ENCODE peak calls at places on chromosomes 4 and X, in six cellular contexts. Q, R, N, J, M and A are unnamed samples.

GRCh38 chr4:10097906-10098769 is 18.5 kb downstream of the WDR1 start:
- DNase-seq in Q (no peak), R (no peak), N (no peak), J (no peak), M (no peak), A (no peak)

GRCh38 chrX:68826113-68826980 is 2.5 kb upstream of the EFNB1 start:
- DNase-seq in Q (no peak), R (peak; percentile 0), N (no peak), J (no peak), M (no peak), A (no peak)

GRCh38 chr4:169080970-169081369 is 70.9 kb upstream of the CBR4 start:
- DNase-seq in Q (no peak), R (peak; percentile 78), N (no peak), J (no peak), M (no peak), A (no peak)

GRCh38 chr4:108533245-108533844 is 87.0 kb upstream of the RPL34 start:
- DNase-seq in Q (no peak), R (no peak), N (no peak), J (no peak), M (no peak), A (no peak)

GRCh38 chrX:9940397-9940796 is 26.8 kb upstream of the CLDN34 start:
- DNase-seq in Q (no peak), R (peak; percentile 89), N (no peak), J (no peak), M (no peak), A (no peak)

GRCh38 chr4:157996598-157996997 is 176.2 kb downstream of the GASK1B start:
- DNase-seq in Q (no peak), R (no peak), N (no peak), J (no peak), M (no peak), A (no peak)

GRCh38 chr4:140472156-140472555 is 25.9 kb downstream of the MGAT4D start:
- DNase-seq in Q (no peak), R (no peak), N (no peak), J (no peak), M (no peak), A (no peak)

GRCh38 chrX:154142950-154143745 is 895 bp upstream of the OPN1LW start:
- DNase-seq in Q (no peak), R (no peak), N (no peak), J (no peak), M (no peak), A (no peak)

GRCh38 chr4:81688085-81688484 is 216.4 kb upstream of the RASGEF1B start:
- DNase-seq in Q (no peak), R (no peak), N (peak; percentile 2), J (no peak), M (no peak), A (no peak)

GRCh38 chr4:112453321-112453720 is 62.7 kb downstream of the NEUROG2 start:
- DNase-seq in Q (no peak), R (no peak), N (no peak), J (no peak), M (no peak), A (no peak)

GRCh38 chr4:120725639-120726585 is 196.6 kb downstream of the PRDM5 start:
- DNase-seq in Q (no peak), R (no peak), N (no peak), J (no peak), M (no peak), A (no peak)

GRCh38 chr4:145507636-145508035 is 26.0 kb downstream of the SMAD1 start:
- DNase-seq in Q (no peak), R (peak; percentile 84), N (no peak), J (no peak), M (no peak), A (no peak)

GRCh38 chrX:16114640-16115039 is 8.7 kb upstream of the GRPR start:
- DNase-seq in Q (no peak), R (no peak), N (no peak), J (no peak), M (no peak), A (no peak)

GRCh38 chr4:8099981-8100464 is 58.6 kb downstream of the ABLIM2 start:
- DNase-seq in Q (no peak), R (no peak), N (no peak), J (no peak), M (no peak), A (no peak)

GRCh38 chr4:6647582-6648230 is 7.2 kb downstream of the MRFAP1 start:
- DNase-seq in Q (no peak), R (no peak), N (no peak), J (no peak), M (no peak), A (no peak)

GRCh38 chrX:39397561-39398200 is 596.4 kb downstream of the MID1IP1 start:
- DNase-seq in Q (no peak), R (no peak), N (no peak), J (no peak), M (no peak), A (peak; percentile 4)

GRCh38 chr4:124483043-124483906 is 229.3 kb downstream of the ANKRD50 start:
- DNase-seq in Q (no peak), R (peak; percentile 12), N (no peak), J (no peak), M (no peak), A (no peak)

GRCh38 chr4:184363258-184363657 is 111.1 kb downstream of the IRF2 start:
- DNase-seq in Q (no peak), R (no peak), N (no peak), J (no peak), M (peak; percentile 12), A (no peak)

GRCh38 chr4:2721586-2721985 is 34.5 kb downstream of the TNIP2 start:
- DNase-seq in Q (no peak), R (no peak), N (no peak), J (no peak), M (no peak), A (no peak)

GRCh38 chrX:118756111-118756510 is 28.7 kb downstream of the IL13RA1 start:
- DNase-seq in Q (no peak), R (no peak), N (no peak), J (no peak), M (no peak), A (no peak)

GRCh38 chr4:152943673-152944072 is 7.5 kb downstream of the FHDC1 start:
- DNase-seq in Q (no peak), R (no peak), N (no peak), J (no peak), M (no peak), A (no peak)

GRCh38 chr4:8905773-8906667 is 34.4 kb upstream of the HMX1 start:
- DNase-seq in Q (no peak), R (no peak), N (no peak), J (no peak), M (no peak), A (no peak)

GRCh38 chr4:16150716-16151115 is 66.9 kb upstream of the PROM1 start:
- DNase-seq in Q (no peak), R (no peak), N (no peak), J (no peak), M (no peak), A (no peak)

GRCh38 chr4:40845136-40845910 is 95.6 kb downstream of the NSUN7 start:
- DNase-seq in Q (no peak), R (no peak), N (no peak), J (no peak), M (no peak), A (no peak)

GRCh38 chr4:112069110-112069509 is 76.1 kb upstream of the FAM241A start:
- DNase-seq in Q (no peak), R (no peak), N (no peak), J (no peak), M (no peak), A (no peak)

GRCh38 chr4:114076865-114077264 is 97.4 kb upstream of the ARSJ start:
- DNase-seq in Q (no peak), R (peak; percentile 85), N (no peak), J (no peak), M (no peak), A (no peak)

GRCh38 chr4:108320066-108320465 is 151.3 kb upstream of the LEF1 start:
- DNase-seq in Q (no peak), R (no peak), N (no peak), J (no peak), M (no peak), A (no peak)

GRCh38 chr4:14926368-14926767 is 75.9 kb upstream of the CPEB2 start:
- DNase-seq in Q (no peak), R (no peak), N (no peak), J (no peak), M (no peak), A (no peak)

GRCh38 chrX:125894947-125895346 is 271.1 kb downstream of the DCAF12L2 start:
- DNase-seq in Q (no peak), R (no peak), N (no peak), J (no peak), M (no peak), A (no peak)

GRCh38 chrX:6021316-6022091 is 207.2 kb downstream of the NLGN4X start:
- DNase-seq in Q (no peak), R (peak; percentile 16), N (peak; percentile 6), J (no peak), M (no peak), A (peak; percentile 1)

GRCh38 chr4:122854444-122854843 is 27.8 kb downstream of the FGF2 start:
- DNase-seq in Q (no peak), R (no peak), N (no peak), J (no peak), M (no peak), A (no peak)

GRCh38 chrX:485368-485767 is 98.7 kb upstream of the PPP2R3B start:
- DNase-seq in Q (no peak), R (no peak), N (no peak), J (no peak), M (no peak), A (no peak)

GRCh38 chr4:139988863-139989765 is 164.9 kb downstream of the MAML3 start:
- DNase-seq in Q (peak; percentile 74), R (peak; percentile 99), N (no peak), J (no peak), M (peak; percentile 54), A (no peak)

GRCh38 chr4:7201351-7202305 is 9.3 kb downstream of the SORCS2 start:
- DNase-seq in Q (no peak), R (no peak), N (no peak), J (no peak), M (no peak), A (no peak)

GRCh38 chr4:125979868-125980412 is 665.2 kb downstream of the FAT4 start:
- DNase-seq in Q (no peak), R (no peak), N (no peak), J (no peak), M (no peak), A (no peak)